ENCODE peak calls at places on chromosomes 6 and 20, in five cellular contexts. One of them, this sample, is unnamed.

GRCh38 chr20:33551778-33552177 is 61.9 kb downstream of the CBFA2T2 start:
- DNase-seq in A549: no peak
- DNase-seq in adrenal gland: no peak
- DNase-seq in left ventricle myocardium inferior: no peak
- DNase-seq in mucosa of descending colon: no peak
- DNase-seq in this sample: no peak

GRCh38 chr6:20354366-20354765 is 47.3 kb upstream of the E2F3 start:
- DNase-seq in A549: no peak
- DNase-seq in adrenal gland: no peak
- DNase-seq in mucosa of descending colon: no peak
- DNase-seq in left ventricle myocardium inferior: no peak
- DNase-seq in this sample: no peak

GRCh38 chr20:40741507-40742106 is 52.6 kb upstream of the MAFB start:
- DNase-seq in left ventricle myocardium inferior: peak
- DNase-seq in adrenal gland: peak
- DNase-seq in A549: peak
- DNase-seq in mucosa of descending colon: peak
- DNase-seq in this sample: peak

GRCh38 chr6:125107048-125107447 is 46.5 kb upstream of the TPD52L1 start:
- DNase-seq in left ventricle myocardium inferior: no peak
- DNase-seq in adrenal gland: no peak
- DNase-seq in A549: no peak
- DNase-seq in mucosa of descending colon: no peak
- DNase-seq in this sample: no peak

GRCh38 chr6:42279966-42280629 is 62.4 kb upstream of the MRPS10 start:
- DNase-seq in adrenal gland: no peak
- DNase-seq in left ventricle myocardium inferior: peak
- DNase-seq in A549: no peak
- DNase-seq in mucosa of descending colon: no peak
- DNase-seq in this sample: no peak

GRCh38 chr6:119308994-119309657 is 40.4 kb downstream of the MAN1A1 start:
- DNase-seq in A549: no peak
- DNase-seq in adrenal gland: no peak
- DNase-seq in mucosa of descending colon: no peak
- DNase-seq in left ventricle myocardium inferior: no peak
- DNase-seq in this sample: no peak

GRCh38 chr6:138925806-138926205 is 62.2 kb downstream of the REPS1 start:
- DNase-seq in mucosa of descending colon: no peak
- DNase-seq in left ventricle myocardium inferior: no peak
- DNase-seq in A549: no peak
- DNase-seq in adrenal gland: no peak
- DNase-seq in this sample: no peak

GRCh38 chr6:72620866-72621242 is 1.0 kb upstream of the KCNQ5 start:
- DNase-seq in A549: no peak
- DNase-seq in mucosa of descending colon: peak
- DNase-seq in adrenal gland: no peak
- DNase-seq in left ventricle myocardium inferior: no peak
- DNase-seq in this sample: no peak

GRCh38 chr6:81818778-81819491 is 66.5 kb upstream of the TENT5A start:
- DNase-seq in A549: no peak
- DNase-seq in left ventricle myocardium inferior: no peak
- DNase-seq in mucosa of descending colon: no peak
- DNase-seq in adrenal gland: no peak
- DNase-seq in this sample: peak

GRCh38 chr20:63380346-63380870 is 19.3 kb upstream of the CHRNA4 start:
- DNase-seq in mucosa of descending colon: no peak
- DNase-seq in A549: no peak
- DNase-seq in left ventricle myocardium inferior: no peak
- DNase-seq in adrenal gland: no peak
- DNase-seq in this sample: no peak

GRCh38 chr6:35771343-35771627 is 5.1 kb upstream of the CLPSL2 start:
- DNase-seq in adrenal gland: no peak
- DNase-seq in left ventricle myocardium inferior: no peak
- DNase-seq in A549: no peak
- DNase-seq in mucosa of descending colon: no peak
- DNase-seq in this sample: no peak
- H3K4me3 ChIP-seq in adrenal gland: no peak
- H3K4me3 ChIP-seq in left ventricle myocardium inferior: no peak
- H3K4me3 ChIP-seq in A549: no peak
- H3K4me3 ChIP-seq in mucosa of descending colon: no peak
- H3K4me3 ChIP-seq in this sample: no peak

GRCh38 chr6:163354085-163354484 is 60.4 kb upstream of the QKI start:
- DNase-seq in left ventricle myocardium inferior: no peak
- DNase-seq in A549: no peak
- DNase-seq in mucosa of descending colon: no peak
- DNase-seq in adrenal gland: peak
- DNase-seq in this sample: no peak

GRCh38 chr6:163352966-163353365 is 61.6 kb upstream of the QKI start:
- DNase-seq in adrenal gland: no peak
- DNase-seq in left ventricle myocardium inferior: no peak
- DNase-seq in mucosa of descending colon: no peak
- DNase-seq in A549: no peak
- DNase-seq in this sample: no peak

GRCh38 chr6:163349696-163350095 is 64.8 kb upstream of the QKI start:
- DNase-seq in mucosa of descending colon: no peak
- DNase-seq in A549: no peak
- DNase-seq in left ventricle myocardium inferior: no peak
- DNase-seq in adrenal gland: no peak
- DNase-seq in this sample: no peak

GRCh38 chr6:163354779-163355431 is 59.6 kb upstream of the QKI start:
- DNase-seq in mucosa of descending colon: no peak
- DNase-seq in A549: no peak
- DNase-seq in adrenal gland: peak
- DNase-seq in left ventricle myocardium inferior: peak
- DNase-seq in this sample: no peak

GRCh38 chr6:163352011-163352685 is 62.4 kb upstream of the QKI start:
- DNase-seq in mucosa of descending colon: no peak
- DNase-seq in left ventricle myocardium inferior: no peak
- DNase-seq in A549: no peak
- DNase-seq in adrenal gland: peak
- DNase-seq in this sample: no peak
- H3K4me3 ChIP-seq in mucosa of descending colon: no peak
- H3K4me3 ChIP-seq in left ventricle myocardium inferior: no peak
- H3K4me3 ChIP-seq in A549: no peak
- H3K4me3 ChIP-seq in adrenal gland: no peak
- H3K4me3 ChIP-seq in this sample: no peak

DNA sequence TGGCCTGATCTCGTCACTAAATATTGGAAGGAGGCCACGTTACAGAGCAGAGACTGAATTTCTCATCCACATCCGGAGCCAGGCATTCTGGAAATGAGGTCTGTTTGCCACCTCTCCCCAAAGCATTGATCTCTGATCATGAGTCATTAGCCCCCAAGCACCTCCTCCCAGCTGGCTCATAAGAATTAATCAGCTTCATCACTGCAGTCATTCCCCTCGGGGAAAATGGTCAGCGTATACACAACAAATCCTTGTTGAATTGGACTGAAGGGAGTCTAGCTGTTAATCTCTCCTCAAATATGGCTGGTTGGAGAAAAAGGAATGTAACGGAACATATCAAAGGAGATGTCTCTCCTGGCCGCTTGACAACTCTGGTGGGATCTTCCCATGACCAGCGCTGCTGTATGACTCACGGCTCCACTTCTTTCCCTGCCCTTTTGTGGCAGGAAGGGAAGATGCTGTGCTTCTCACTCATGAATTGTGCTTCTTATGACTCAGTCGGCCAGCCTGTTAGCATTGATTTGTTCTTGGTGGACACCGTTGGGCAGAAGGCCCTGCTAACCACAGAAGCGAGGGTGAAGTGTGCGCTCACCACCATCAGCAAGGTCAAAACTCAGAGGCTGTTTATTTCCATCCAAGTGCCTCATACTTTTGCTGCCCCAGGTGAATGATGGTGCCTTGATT is 76.7 kb downstream of the RNF182 start:
- DNase-seq in mucosa of descending colon: no peak
- DNase-seq in left ventricle myocardium inferior: no peak
- DNase-seq in adrenal gland: no peak
- DNase-seq in A549: peak
- DNase-seq in this sample: no peak
- H3K4me3 ChIP-seq in mucosa of descending colon: no peak
- H3K4me3 ChIP-seq in left ventricle myocardium inferior: no peak
- H3K4me3 ChIP-seq in adrenal gland: no peak
- H3K4me3 ChIP-seq in A549: no peak
- H3K4me3 ChIP-seq in this sample: no peak

GRCh38 chr6:15259766-15260098 is 13.9 kb downstream of the JARID2 start:
- DNase-seq in A549: no peak
- DNase-seq in left ventricle myocardium inferior: no peak
- DNase-seq in adrenal gland: no peak
- DNase-seq in mucosa of descending colon: no peak
- DNase-seq in this sample: no peak
- H3K4me3 ChIP-seq in A549: no peak
- H3K4me3 ChIP-seq in left ventricle myocardium inferior: no peak
- H3K4me3 ChIP-seq in adrenal gland: no peak
- H3K4me3 ChIP-seq in mucosa of descending colon: no peak
- H3K4me3 ChIP-seq in this sample: no peak

GRCh38 chr6:89310929-89311328 is 4.2 kb downstream of the GABRR2 start:
- DNase-seq in adrenal gland: no peak
- DNase-seq in mucosa of descending colon: no peak
- DNase-seq in left ventricle myocardium inferior: no peak
- DNase-seq in A549: no peak
- DNase-seq in this sample: no peak

GRCh38 chr6:89313006-89313405 is 2.1 kb downstream of the GABRR2 start:
- DNase-seq in adrenal gland: peak
- DNase-seq in mucosa of descending colon: no peak
- DNase-seq in left ventricle myocardium inferior: no peak
- DNase-seq in A549: no peak
- DNase-seq in this sample: no peak

GRCh38 chr6:89311530-89311852 is 3.6 kb downstream of the GABRR2 start:
- DNase-seq in A549: no peak
- DNase-seq in left ventricle myocardium inferior: no peak
- DNase-seq in adrenal gland: no peak
- DNase-seq in mucosa of descending colon: no peak
- DNase-seq in this sample: no peak

GRCh38 chr6:89314692-89315091 is 407 bp downstream of the GABRR2 start:
- DNase-seq in left ventricle myocardium inferior: no peak
- DNase-seq in adrenal gland: no peak
- DNase-seq in mucosa of descending colon: no peak
- DNase-seq in A549: no peak
- DNase-seq in this sample: no peak

GRCh38 chr6:89311853-89312531 is 3.1 kb downstream of the GABRR2 start:
- DNase-seq in A549: no peak
- DNase-seq in mucosa of descending colon: peak
- DNase-seq in adrenal gland: peak
- DNase-seq in left ventricle myocardium inferior: peak
- DNase-seq in this sample: no peak
- H3K4me3 ChIP-seq in A549: no peak
- H3K4me3 ChIP-seq in mucosa of descending colon: no peak
- H3K4me3 ChIP-seq in adrenal gland: no peak
- H3K4me3 ChIP-seq in left ventricle myocardium inferior: peak
- H3K4me3 ChIP-seq in this sample: no peak

GRCh38 chr6:150025201-150025917 is at the start of gene RAET1L:
- DNase-seq in mucosa of descending colon: peak
- DNase-seq in A549: peak
- DNase-seq in adrenal gland: peak
- DNase-seq in left ventricle myocardium inferior: peak
- DNase-seq in this sample: no peak
- H3K4me3 ChIP-seq in mucosa of descending colon: no peak
- H3K4me3 ChIP-seq in A549: peak
- H3K4me3 ChIP-seq in adrenal gland: peak
- H3K4me3 ChIP-seq in left ventricle myocardium inferior: peak
- H3K4me3 ChIP-seq in this sample: no peak

GRCh38 chr6:103085801-103086200 is 1692.3 kb downstream of the GRIK2 start:
- DNase-seq in left ventricle myocardium inferior: no peak
- DNase-seq in A549: no peak
- DNase-seq in mucosa of descending colon: no peak
- DNase-seq in adrenal gland: no peak
- DNase-seq in this sample: no peak

GRCh38 chr6:103080497-103080896 is 1687.0 kb downstream of the GRIK2 start:
- DNase-seq in adrenal gland: no peak
- DNase-seq in A549: no peak
- DNase-seq in mucosa of descending colon: no peak
- DNase-seq in left ventricle myocardium inferior: no peak
- DNase-seq in this sample: no peak

GRCh38 chr6:103081126-103081525 is 1687.6 kb downstream of the GRIK2 start:
- DNase-seq in A549: no peak
- DNase-seq in adrenal gland: no peak
- DNase-seq in left ventricle myocardium inferior: no peak
- DNase-seq in mucosa of descending colon: no peak
- DNase-seq in this sample: no peak

GRCh38 chr6:103079867-103080266 is 1686.4 kb downstream of the GRIK2 start:
- DNase-seq in mucosa of descending colon: no peak
- DNase-seq in adrenal gland: no peak
- DNase-seq in A549: no peak
- DNase-seq in left ventricle myocardium inferior: no peak
- DNase-seq in this sample: peak
- H3K4me3 ChIP-seq in mucosa of descending colon: no peak
- H3K4me3 ChIP-seq in adrenal gland: no peak
- H3K4me3 ChIP-seq in A549: no peak
- H3K4me3 ChIP-seq in left ventricle myocardium inferior: no peak
- H3K4me3 ChIP-seq in this sample: no peak

GRCh38 chr20:49981218-49982071 is 1.3 kb upstream of the SNAI1 start:
- DNase-seq in mucosa of descending colon: no peak
- DNase-seq in A549: no peak
- DNase-seq in left ventricle myocardium inferior: no peak
- DNase-seq in adrenal gland: no peak
- DNase-seq in this sample: no peak

GRCh38 chr20:49982346-49983122 is at the start of gene SNAI1:
- DNase-seq in mucosa of descending colon: peak
- DNase-seq in A549: peak
- DNase-seq in left ventricle myocardium inferior: peak
- DNase-seq in adrenal gland: peak
- DNase-seq in this sample: peak

GRCh38 chr20:49980140-49981008 is 2.4 kb upstream of the SNAI1 start:
- DNase-seq in adrenal gland: no peak
- DNase-seq in left ventricle myocardium inferior: no peak
- DNase-seq in A549: no peak
- DNase-seq in mucosa of descending colon: no peak
- DNase-seq in this sample: no peak

GRCh38 chr20:49983123-49983847 is 505 bp downstream of the SNAI1 start:
- DNase-seq in adrenal gland: no peak
- DNase-seq in left ventricle myocardium inferior: no peak
- DNase-seq in A549: no peak
- DNase-seq in mucosa of descending colon: no peak
- DNase-seq in this sample: no peak

GRCh38 chr20:49982072-49982345 is 771 bp upstream of the SNAI1 start:
- DNase-seq in mucosa of descending colon: no peak
- DNase-seq in A549: no peak
- DNase-seq in left ventricle myocardium inferior: no peak
- DNase-seq in adrenal gland: no peak
- DNase-seq in this sample: no peak
- H3K4me3 ChIP-seq in mucosa of descending colon: no peak
- H3K4me3 ChIP-seq in A549: peak
- H3K4me3 ChIP-seq in left ventricle myocardium inferior: peak
- H3K4me3 ChIP-seq in adrenal gland: peak
- H3K4me3 ChIP-seq in this sample: peak

This sample was measured in GM12865.